ENCODE peak calls at places on chromosomes 11 and 22, in four cellular contexts. S is left colon, A is SK-N-MC, D is ureter. O is an unnamed sample.
A peak's percentile ranks its signal among the peaks of the same experiment; 100 is the strongest.

GRCh38 chr11:72069787-72070251 is 10.5 kb downstream of the NUMA1 start:
- DNase-seq in S (peak; percentile 81), A (no peak), D (peak; percentile 83), O (peak; percentile 80)

GRCh38 chr11:46896719-46897406 is 21.5 kb downstream of the LRP4 start:
- DNase-seq in S (no peak), A (no peak), D (no peak), O (no peak)

GRCh38 chr11:102929966-102930365 is 25.6 kb downstream of the MMP13 start:
- DNase-seq in S (no peak), A (no peak), D (no peak), O (no peak)

GRCh38 chr22:35839811-35840739 is 122.4 kb downstream of the APOL5 start:
- DNase-seq in S (peak; percentile 81), A (peak; percentile 95), D (peak; percentile 87), O (peak; percentile 58)

GRCh38 chr11:44684886-44685285 is 41.9 kb upstream of the TSPAN18 start:
- DNase-seq in S (no peak), A (no peak), D (no peak), O (no peak)

GRCh38 chr11:85182437-85183109 is 444.6 kb downstream of the DLG2 start:
- DNase-seq in S (no peak), A (peak; percentile 66), D (no peak), O (no peak)

GRCh38 chr11:3109921-3110706 is 52.9 kb upstream of the CARS1 start:
- DNase-seq in S (peak; percentile 56), A (no peak), D (no peak), O (peak; percentile 46)

GRCh38 chr22:50170453-50171318 is at the start of gene PANX2:
- DNase-seq in S (no peak), A (no peak), D (no peak), O (no peak)

GRCh38 chr11:96384156-96384555 is 5.6 kb downstream of the CCDC82 start:
- DNase-seq in S (no peak), A (no peak), D (no peak), O (no peak)

GRCh38 chr22:26579331-26579886 is 10.5 kb downstream of the TPST2 start:
- DNase-seq in S (peak; percentile 53), A (no peak), D (no peak), O (no peak)